ENCODE peak calls at places on chromosomes 7 and 10, in four cellular contexts. G is cardiac fibroblast, K is kidney, B is AG09309. P is an unnamed sample.
A peak's percentile ranks its signal among the peaks of the same experiment; 100 is the strongest.

GRCh38 chr7:41035788-41036187 is 667.1 kb downstream of the INHBA start:
- DNase-seq in B (no peak), K (no peak), G (no peak), P (no peak)

GRCh38 chr7:99124236-99124635 is 19.7 kb downstream of the SMURF1 start:
- DNase-seq in K (no peak), B (no peak), G (no peak), P (no peak)

GRCh38 chr7:155863721-155864151 is 51.5 kb upstream of the SHH start:
- DNase-seq in G (no peak), K (no peak), B (no peak), P (no peak)

GRCh38 chr7:96314402-96315108 is 7.3 kb downstream of the SLC25A13 start:
- DNase-seq in B (no peak), G (no peak), K (no peak), P (peak; percentile 94)

GRCh38 chr7:50495746-50496145 is 45.6 kb upstream of the FIGNL1 start:
- DNase-seq in B (no peak), K (no peak), G (no peak), P (no peak)

GRCh38 chr7:121103579-121103978 is 115.1 kb downstream of the CPED1 start:
- DNase-seq in G (no peak), K (no peak), B (no peak), P (no peak)

GRCh38 chr10:64115913-64116643 is 594.9 kb downstream of the REEP3 start:
- DNase-seq in B (no peak), G (peak; percentile 36), K (no peak), P (peak; percentile 5)

GRCh38 chr10:94403823-94404228 is 1.5 kb downstream of the TBC1D12 start:
- DNase-seq in G (peak; percentile 66), K (no peak), B (no peak), P (no peak)

GRCh38 chr10:30645340-30645827 is 15.8 kb upstream of the LYZL2 start:
- DNase-seq in B (no peak), G (peak; percentile 48), K (no peak), P (peak; percentile 4)

GRCh38 chr7:99631311-99632109 is 14.8 kb downstream of the ZSCAN25 start:
- DNase-seq in B (no peak), K (no peak), G (peak; percentile 28), P (peak; percentile 88)

GRCh38 chr10:127576751-127577161 is 27.6 kb downstream of the NPS start:
- DNase-seq in B (no peak), G (no peak), K (no peak), P (no peak)

GRCh38 chr10:44245601-44245938 is 139.3 kb downstream of the CXCL12 start:
- DNase-seq in K (no peak), G (peak; percentile 86), B (no peak), P (no peak)

GRCh38 chr7:130908345-130909160 is 174.5 kb upstream of the KLF14 start:
- DNase-seq in B (no peak), G (peak; percentile 46), K (no peak), P (no peak)

GRCh38 chr10:86649471-86650150 is 4.7 kb upstream of the OPN4 start:
- DNase-seq in K (peak; percentile 69), G (no peak), B (no peak), P (no peak)

GRCh38 chr10:61779950-61780659 is 117.4 kb downstream of the CABCOCO1 start:
- DNase-seq in K (peak; percentile 77), B (peak; percentile 63), G (peak; percentile 84), P (peak; percentile 92)

GRCh38 chr10:61784354-61785131 is 117.0 kb upstream of the ARID5B start:
- DNase-seq in K (no peak), B (no peak), G (no peak), P (no peak)

GRCh38 chr10:61780732-61781131 is 118.0 kb downstream of the CABCOCO1 start:
- DNase-seq in B (no peak), G (no peak), K (no peak), P (no peak)

GRCh38 chr10:61779276-61779675 is 116.5 kb downstream of the CABCOCO1 start:
- DNase-seq in K (no peak), B (no peak), G (no peak), P (no peak)

DNA sequence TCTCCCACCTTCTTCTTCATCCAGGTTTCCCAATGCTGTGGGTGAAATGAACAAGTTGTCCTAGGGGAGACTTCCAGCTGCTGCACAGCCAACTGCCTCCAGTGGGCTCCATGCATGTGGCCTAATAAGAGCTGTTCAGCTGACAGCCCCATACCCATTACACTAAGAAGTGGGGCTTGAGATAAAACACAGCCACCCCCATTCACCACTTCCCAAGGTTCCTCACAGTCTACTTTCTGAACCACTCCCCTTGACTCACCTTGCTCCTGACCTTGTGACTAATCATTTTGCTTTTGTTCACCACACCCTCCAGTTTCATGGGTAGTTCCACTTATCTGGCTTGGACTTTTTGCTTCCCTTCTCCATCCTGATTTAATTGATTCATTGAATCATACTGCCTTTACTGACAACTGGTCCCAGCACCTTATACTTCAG is 119.3 kb downstream of the CABCOCO1 start:
- DNase-seq in B (no peak), K (no peak), G (peak; percentile 56), P (peak; percentile 93)
- TF ChIP-seq CTCF in B (no peak), K (no peak), G (no peak), P (no peak)

DNA sequence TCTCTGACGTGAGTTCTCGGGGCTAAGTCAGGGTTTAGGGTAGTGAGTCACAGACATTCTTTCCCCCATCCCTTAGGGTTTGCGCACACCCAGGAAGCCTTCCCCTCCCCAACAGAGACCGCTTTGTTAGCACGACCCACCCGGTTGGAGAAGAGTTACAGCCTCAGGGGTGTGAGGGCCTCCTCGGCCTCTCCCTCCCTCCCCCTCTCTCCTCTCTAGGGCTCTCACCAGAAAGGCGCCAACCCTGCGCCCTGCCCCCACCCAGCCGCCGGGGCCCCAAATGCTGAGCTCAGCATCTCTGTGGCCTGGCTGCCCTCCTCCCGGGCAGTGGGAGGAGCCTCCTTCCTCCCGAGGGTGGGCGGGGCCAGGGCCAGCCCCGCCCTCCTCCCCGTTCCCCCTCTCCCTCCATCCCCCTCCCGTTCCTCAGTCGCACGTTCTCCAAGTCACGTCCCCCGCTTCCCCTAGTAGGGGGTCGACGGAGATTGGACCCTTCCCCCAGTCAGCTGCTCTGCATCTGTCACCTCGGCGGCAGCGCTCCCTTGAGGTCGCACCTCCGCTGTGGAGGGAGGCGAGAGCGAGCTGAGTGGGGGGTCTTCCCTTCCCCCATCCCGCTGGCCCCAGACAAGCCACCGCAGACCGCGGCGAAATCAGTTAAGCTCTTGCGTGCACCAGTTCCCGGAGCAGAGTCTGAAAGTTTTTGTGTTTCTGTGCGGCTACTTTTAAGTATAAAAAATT is 13.0 kb upstream of the DDIT4 start:
- DNase-seq in G (peak; percentile 92), B (no peak), K (peak; percentile 97), P (peak; percentile 79)
- TF ChIP-seq CTCF in G (no peak), B (peak; percentile 10), K (no peak), P (no peak)

GRCh38 chr7:157224627-157225026 is 85.9 kb downstream of the UBE3C start:
- DNase-seq in B (no peak), K (no peak), G (peak; percentile 46), P (peak; percentile 10)
- TF ChIP-seq CTCF in B (peak; percentile 24), K (no peak), G (no peak), P (no peak)

GRCh38 chr10:68566955-68567354 is 6.8 kb downstream of the TET1 start:
- DNase-seq in K (no peak), B (no peak), G (no peak), P (no peak)
- TF ChIP-seq CTCF in K (no peak), B (no peak), G (no peak), P (no peak)

GRCh38 chr10:42827201-42827600 is 44.6 kb downstream of the BMS1 start:
- DNase-seq in K (no peak), G (no peak), B (no peak), P (no peak)
- TF ChIP-seq CTCF in K (no peak), G (no peak), B (no peak), P (peak; percentile 3)

GRCh38 chr10:46228076-46229071 is 58.4 kb upstream of the ANTXRL start:
- DNase-seq in G (peak; percentile 75), K (peak; percentile 76), B (peak; percentile 5), P (peak; percentile 77)
- TF ChIP-seq CTCF in G (peak; percentile 96), K (peak; percentile 88), B (peak; percentile 99), P (peak; percentile 99)

P was measured in epithelial cell of esophagus.